ENCODE peak calls at places on chromosomes 5 and 9, in five cellular contexts. Q is right atrium auricular region, W is left ventricle myocardium inferior, A is heart left ventricle, R is aorta. J is an unnamed sample.

GRCh38 chr9:130101963-130102362 is 48.3 kb downstream of the GPR107 start:
- DNase-seq in Q (no peak), W (no peak), A (no peak), R (no peak), J (no peak)

GRCh38 chr9:136403538-136403914 is 3.6 kb upstream of the SNAPC4 start:
- DNase-seq in Q (no peak), W (no peak), A (no peak), R (no peak), J (no peak)

GRCh38 chr9:131608469-131609115 is 63.3 kb downstream of the PRRT1B start:
- DNase-seq in Q (peak; percentile 81), W (peak; percentile 69), A (peak; percentile 87), R (peak; percentile 85), J (peak; percentile 86)

GRCh38 chr9:126932871-126933321 is 18.3 kb downstream of the RALGPS1 start:
- DNase-seq in Q (no peak), W (no peak), A (no peak), R (no peak), J (no peak)

GRCh38 chr9:124008307-124008854 is 3.2 kb upstream of the LHX2 start:
- DNase-seq in Q (no peak), W (no peak), A (no peak), R (no peak), J (no peak)

GRCh38 chr9:14312721-14313377 is 1.1 kb downstream of the NFIB start:
- DNase-seq in Q (no peak), W (peak; percentile 25), A (peak; percentile 42), R (no peak), J (no peak)

GRCh38 chr5:99034336-99034735 is 105.5 kb upstream of the CHD1 start:
- DNase-seq in Q (no peak), W (no peak), A (no peak), R (no peak), J (no peak)

GRCh38 chr5:94884294-94884693 is 265.8 kb downstream of the SLF1 start:
- DNase-seq in Q (no peak), W (no peak), A (peak; percentile 29), R (no peak), J (no peak)

GRCh38 chr5:190366-191035 is 794 bp upstream of the LRRC14B start:
- DNase-seq in Q (no peak), W (no peak), A (no peak), R (no peak), J (no peak)

GRCh38 chr5:189976-190365 is 1.3 kb upstream of the LRRC14B start:
- DNase-seq in Q (no peak), W (no peak), A (no peak), R (peak; percentile 42), J (no peak)

GRCh38 chr5:189486-189885 is 1.8 kb upstream of the LRRC14B start:
- DNase-seq in Q (no peak), W (no peak), A (no peak), R (no peak), J (no peak)

GRCh38 chr5:187617-188451 is 3.5 kb upstream of the LRRC14B start:
- DNase-seq in Q (no peak), W (no peak), A (peak; percentile 32), R (peak; percentile 52), J (no peak)

GRCh38 chr5:188488-189481 is 2.5 kb upstream of the LRRC14B start:
- DNase-seq in Q (peak; percentile 88), W (peak; percentile 88), A (peak; percentile 90), R (peak; percentile 90), J (peak; percentile 87)
- H3K4me3 ChIP-seq in Q (peak overlapping the region; percentile 26), W (peak overlapping the region; percentile 50), A (peak overlapping the region; percentile 21), R (no peak overlapping the region), J (no peak overlapping the region)

GRCh38 chr9:15468113-15468512 is 42.7 kb downstream of the PSIP1 start:
- DNase-seq in Q (no peak), W (no peak), A (no peak), R (no peak), J (no peak)
- H3K36me3 ChIP-seq in Q (peaks cover 34% of the 10 kb centered on the region), W (peaks cover 67% of the 10 kb centered on the region), A (peaks cover 92% of the 10 kb centered on the region), R (peaks cover 4% of the 10 kb centered on the region), J (no peaks in the 10 kb centered on the region)

DNA sequence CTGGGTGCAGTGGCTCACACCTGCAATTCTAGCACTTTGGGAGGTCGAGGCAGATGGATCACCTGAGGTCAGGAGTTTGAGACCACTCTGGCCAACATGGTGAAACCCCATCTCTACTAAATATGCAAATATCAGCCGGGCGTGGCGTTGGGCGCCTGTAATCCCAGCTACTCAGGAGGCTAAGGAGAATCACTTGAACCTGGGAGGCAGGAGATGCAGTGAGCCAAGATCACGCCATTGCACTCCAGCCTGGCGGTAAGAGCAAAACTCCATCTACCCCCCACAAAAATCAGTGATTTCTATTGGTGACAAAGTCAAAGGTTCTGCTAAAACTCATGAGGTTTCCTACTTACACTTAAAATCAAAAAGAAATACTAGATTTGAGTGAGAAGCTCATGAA is 18.8 kb downstream of the CSNK1A1 start:
- DNase-seq in Q (no peak), W (no peak), A (no peak), R (no peak), J (no peak)
- H3K4me1 ChIP-seq in Q (peaks cover 77% of the 10 kb centered on the region), W (peaks cover 100% of the 10 kb centered on the region), A (peaks cover 14% of the 10 kb centered on the region), R (peaks cover 6% of the 10 kb centered on the region), J (peaks cover 12% of the 10 kb centered on the region)

DNA sequence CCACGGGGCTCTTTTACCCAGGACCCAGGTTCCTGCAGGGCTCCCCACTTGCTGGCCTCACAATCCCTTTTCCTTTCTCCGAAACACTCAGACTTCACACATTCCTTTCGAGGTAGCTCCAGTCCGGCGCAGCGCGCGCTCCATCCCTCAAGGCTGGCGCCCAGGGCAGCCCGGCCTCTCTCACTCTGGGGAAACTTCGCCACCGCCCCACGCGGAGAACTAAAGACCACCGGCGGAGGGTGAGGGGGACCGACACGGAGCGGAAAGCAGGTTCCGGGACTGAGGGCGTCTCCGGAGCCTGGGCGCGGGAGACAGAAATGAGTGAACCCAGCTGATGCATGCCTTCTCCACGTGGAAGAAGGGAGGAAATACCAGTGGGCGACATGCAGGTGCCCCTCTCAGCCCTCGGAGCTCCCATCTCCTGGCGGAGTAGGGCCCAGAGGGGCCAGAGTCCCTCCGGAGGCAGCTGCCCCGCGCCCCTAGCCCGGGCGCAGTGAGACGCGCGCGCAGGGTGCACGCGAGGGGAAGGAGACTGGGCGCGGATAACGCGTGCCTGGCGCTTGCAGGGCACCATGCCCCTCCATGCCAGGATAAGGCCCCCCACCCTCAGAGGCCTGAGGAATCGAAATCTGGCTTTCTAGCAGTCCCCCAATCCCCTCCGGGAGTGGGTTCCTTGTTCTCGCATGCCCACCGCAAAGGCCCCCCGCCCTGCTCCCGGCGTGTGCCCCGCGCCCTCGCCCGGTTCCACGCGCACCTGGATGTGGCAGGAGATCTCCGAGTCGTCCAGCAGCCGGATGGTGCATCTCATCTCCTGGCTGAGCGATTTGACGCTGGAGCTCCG is 650 bp downstream of the FRMD3 start:
- DNase-seq in Q (no peak), W (peak; percentile 26), A (no peak), R (no peak), J (no peak)
- H3K4me3 ChIP-seq in Q (peak overlapping the region; percentile 71), W (peak overlapping the region; percentile 90), A (peak overlapping the region; percentile 86), R (peak overlapping the region; percentile 48), J (peak overlapping the region; percentile 47)

J was measured in uterus.